ENCODE peak calls at places on chromosomes 13 and 19, in four cellular contexts. One of them, this sample, is unnamed.

GRCh38 chr13:24050796-24051715 is 109.5 kb upstream of the SPATA13 start:
- DNase-seq in thoracic aorta: no peak
- DNase-seq in AG09309: no peak
- DNase-seq in tibial nerve: no peak
- DNase-seq in this sample: no peak

GRCh38 chr13:73776137-73776785 is 357.9 kb downstream of the KLF12 start:
- DNase-seq in thoracic aorta: no peak
- DNase-seq in AG09309: no peak
- DNase-seq in tibial nerve: no peak
- DNase-seq in this sample: no peak

GRCh38 chr13:22144806-22145205 is 473.9 kb downstream of the FGF9 start:
- DNase-seq in thoracic aorta: no peak
- DNase-seq in AG09309: no peak
- DNase-seq in tibial nerve: no peak
- DNase-seq in this sample: no peak

GRCh38 chr13:38693641-38694040 is 6.8 kb downstream of the FREM2 start:
- DNase-seq in thoracic aorta: no peak
- DNase-seq in AG09309: no peak
- DNase-seq in tibial nerve: no peak
- DNase-seq in this sample: no peak

GRCh38 chr19:10887616-10888367 is 16.4 kb downstream of the CARM1 start:
- DNase-seq in thoracic aorta: no peak
- DNase-seq in AG09309: no peak
- DNase-seq in tibial nerve: no peak
- DNase-seq in this sample: no peak

GRCh38 chr13:75372517-75372916 is 109.5 kb downstream of the TBC1D4 start:
- DNase-seq in thoracic aorta: no peak
- DNase-seq in AG09309: no peak
- DNase-seq in tibial nerve: no peak
- DNase-seq in this sample: no peak

GRCh38 chr13:48978942-48979601 is 3.4 kb downstream of the FNDC3A start:
- DNase-seq in thoracic aorta: no peak
- DNase-seq in AG09309: no peak
- DNase-seq in tibial nerve: no peak
- DNase-seq in this sample: no peak

GRCh38 chr13:39890537-39890936 is 235.1 kb downstream of the COG6 start:
- DNase-seq in thoracic aorta: no peak
- DNase-seq in AG09309: no peak
- DNase-seq in tibial nerve: no peak
- DNase-seq in this sample: no peak

GRCh38 chr19:5891572-5891937 is 12.0 kb downstream of the NDUFA11 start:
- DNase-seq in thoracic aorta: no peak
- DNase-seq in AG09309: no peak
- DNase-seq in tibial nerve: no peak
- DNase-seq in this sample: no peak

GRCh38 chr19:35451278-35452096 is 3.4 kb downstream of the FFAR2 start:
- DNase-seq in thoracic aorta: no peak
- DNase-seq in AG09309: no peak
- DNase-seq in tibial nerve: no peak
- DNase-seq in this sample: no peak

GRCh38 chr19:52741951-52742485 is 7.2 kb upstream of the ZNF611 start:
- DNase-seq in thoracic aorta: no peak
- DNase-seq in AG09309: no peak
- DNase-seq in tibial nerve: no peak
- DNase-seq in this sample: no peak
- H3K4me3 ChIP-seq in thoracic aorta: no peak overlapping the region
- H3K4me3 ChIP-seq in AG09309: no peak overlapping the region
- H3K4me3 ChIP-seq in tibial nerve: no peak overlapping the region
- H3K4me3 ChIP-seq in this sample: no peak overlapping the region

DNA sequence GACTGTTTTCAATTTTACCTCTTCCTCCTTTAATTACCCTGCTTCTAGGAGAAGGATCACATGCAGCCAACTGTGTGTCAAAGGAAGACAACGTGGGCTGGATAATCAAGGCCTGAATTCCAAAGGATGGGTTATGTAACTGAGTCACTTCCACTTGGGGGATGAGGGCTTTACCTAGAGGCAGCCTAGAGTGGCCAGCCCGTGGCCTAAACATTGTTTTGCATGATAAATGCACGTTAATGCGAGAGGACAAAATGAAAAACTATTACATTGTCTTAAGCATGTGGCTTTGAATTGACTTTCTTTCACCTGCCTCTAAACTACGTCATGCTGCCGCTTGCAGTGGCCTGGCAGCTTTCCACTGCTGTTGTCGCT is 94.9 kb downstream of the KCTD12 start:
- DNase-seq in thoracic aorta: no peak
- DNase-seq in AG09309: no peak
- DNase-seq in tibial nerve: no peak
- DNase-seq in this sample: no peak
- H3K4me3 ChIP-seq in thoracic aorta: no peak overlapping the region
- H3K4me3 ChIP-seq in AG09309: no peak overlapping the region
- H3K4me3 ChIP-seq in tibial nerve: no peak overlapping the region
- H3K4me3 ChIP-seq in this sample: no peak overlapping the region

GRCh38 chr19:3362217-3362907 is 4.0 kb upstream of the NFIC start:
- DNase-seq in thoracic aorta: no peak
- DNase-seq in AG09309: no peak
- DNase-seq in tibial nerve: no peak
- DNase-seq in this sample: peak; percentile 82
- H3K4me3 ChIP-seq in thoracic aorta: no peak overlapping the region
- H3K4me3 ChIP-seq in AG09309: no peak overlapping the region
- H3K4me3 ChIP-seq in tibial nerve: no peak overlapping the region
- H3K4me3 ChIP-seq in this sample: no peak overlapping the region

DNA sequence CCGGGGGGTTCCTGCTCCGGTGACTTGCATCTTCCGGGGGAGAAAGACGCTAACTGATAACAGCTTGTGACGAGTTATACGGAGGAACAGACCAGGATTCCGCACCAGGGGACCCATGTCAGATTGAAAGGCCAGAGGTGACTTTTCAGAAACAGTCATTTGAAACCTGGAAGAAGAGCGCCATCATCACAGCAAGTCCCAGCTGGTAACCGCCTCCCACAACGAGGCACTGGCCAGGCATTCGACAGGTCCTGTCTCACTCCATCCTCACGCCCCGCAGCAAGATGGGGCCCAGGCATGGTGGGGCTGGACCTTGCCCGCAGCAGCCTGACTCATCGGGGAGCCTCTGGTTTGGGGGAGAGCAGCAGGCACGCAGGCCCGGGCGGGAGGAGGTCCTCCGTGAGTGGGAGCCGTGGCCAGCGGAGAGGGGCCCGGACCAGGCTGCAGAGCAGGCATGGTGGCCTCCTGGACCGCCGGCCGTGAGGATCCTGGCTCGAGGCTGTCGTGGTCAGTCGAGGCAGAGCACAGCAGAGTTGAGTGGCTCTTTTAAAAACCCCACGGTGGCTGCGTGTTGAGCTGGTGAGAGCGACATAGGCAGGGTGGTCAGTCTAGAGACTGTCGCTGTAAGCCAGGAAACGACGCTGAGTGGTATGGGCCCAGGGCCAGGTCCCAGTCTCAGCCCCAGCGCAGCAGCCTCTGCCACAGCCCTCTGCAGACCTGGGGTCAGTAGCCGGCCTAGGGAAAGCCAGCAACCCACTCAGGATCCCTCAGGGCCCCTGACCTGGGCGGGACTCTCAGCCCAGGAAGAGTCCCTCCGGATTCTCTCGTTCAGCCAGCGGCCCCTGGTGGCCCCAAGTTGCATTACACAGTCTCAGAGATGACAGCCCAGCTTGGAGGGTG is 94.9 kb upstream of the MCF2L start:
- DNase-seq in thoracic aorta: no peak
- DNase-seq in AG09309: no peak
- DNase-seq in tibial nerve: peak; percentile 80
- DNase-seq in this sample: peak; percentile 62
- H3K4me3 ChIP-seq in thoracic aorta: peak overlapping the region; percentile 26
- H3K4me3 ChIP-seq in AG09309: no peak overlapping the region
- H3K4me3 ChIP-seq in tibial nerve: no peak overlapping the region
- H3K4me3 ChIP-seq in this sample: no peak overlapping the region

DNA sequence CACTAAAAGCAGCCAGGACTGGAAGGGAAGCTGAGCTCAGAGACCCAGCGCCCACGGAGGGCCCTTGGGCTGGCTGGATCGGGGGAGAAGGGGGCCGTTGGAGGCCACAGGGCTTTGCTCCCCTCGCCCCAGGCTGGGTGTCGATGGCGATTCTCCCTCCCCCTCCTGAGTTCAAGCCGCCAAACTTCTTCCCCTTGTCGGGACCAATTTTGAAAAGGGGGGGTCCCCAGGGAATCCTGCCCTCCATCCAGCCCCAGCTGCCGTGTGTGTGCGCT is 61.2 kb downstream of the COLGALT1 start:
- DNase-seq in thoracic aorta: no peak
- DNase-seq in AG09309: no peak
- DNase-seq in tibial nerve: no peak
- DNase-seq in this sample: no peak
- H3K4me3 ChIP-seq in thoracic aorta: peak overlapping the region; percentile 53
- H3K4me3 ChIP-seq in AG09309: no peak overlapping the region
- H3K4me3 ChIP-seq in tibial nerve: no peak overlapping the region
- H3K4me3 ChIP-seq in this sample: no peak overlapping the region